ENCODE peak calls at places on chromosomes 6 and 20, in four cellular contexts. X is iPS-NIHi11, Z is progenitor cell of endocrine pancreas, P is NCI-H1436. R is an unnamed sample.
A peak's percentile ranks its signal among the peaks of the same experiment; 100 is the strongest.

GRCh38 chr20:13936781-13937576 is 53.4 kb downstream of the SEL1L2 start:
- DNase-seq in Z (no peak), X (no peak), P (no peak), R (peak; percentile 5)

GRCh38 chr6:52582996-52583395 is 6.1 kb upstream of the TRAM2 start:
- DNase-seq in X (no peak), Z (no peak), P (no peak), R (no peak)

GRCh38 chr20:49219924-49220831 is 962 bp downstream of the DDX27 start:
- DNase-seq in Z (no peak), P (no peak), X (no peak), R (no peak)

GRCh38 chr6:147223751-147224150 is 19.5 kb downstream of the STXBP5 start:
- DNase-seq in Z (no peak), X (no peak), P (no peak), R (no peak)

GRCh38 chr6:110232456-110232855 is 52.2 kb downstream of the CDC40 start:
- DNase-seq in X (no peak), Z (no peak), P (no peak), R (no peak)

GRCh38 chr6:156111913-156112312 is 656.3 kb upstream of the NOX3 start:
- DNase-seq in X (no peak), P (no peak), Z (no peak), R (no peak)

GRCh38 chr6:165184192-165184979 is 125.0 kb downstream of the C6orf118 start:
- DNase-seq in Z (no peak), P (no peak), X (no peak), R (no peak)

GRCh38 chr20:14915356-14915755 is 577.9 kb upstream of the FLRT3 start:
- DNase-seq in P (no peak), X (no peak), Z (no peak), R (no peak)

GRCh38 chr6:168038576-168039140 is 40.4 kb downstream of the FRMD1 start:
- DNase-seq in Z (no peak), X (no peak), P (no peak), R (no peak)

GRCh38 chr20:2480381-2480780 is 9.8 kb upstream of the SNRPB start:
- DNase-seq in P (no peak), Z (no peak), X (no peak), R (no peak)

GRCh38 chr20:25356294-25356933 is 34.2 kb downstream of the ABHD12 start:
- DNase-seq in P (no peak), X (peak; percentile 42), Z (no peak), R (no peak)

GRCh38 chr20:17648782-17649730 is 33.0 kb downstream of the RRBP1 start:
- DNase-seq in X (peak; percentile 83), P (peak; percentile 52), Z (no peak), R (peak; percentile 21)

GRCh38 chr6:10633216-10633615 is 61.2 kb downstream of the C6orf52 start:
- DNase-seq in Z (no peak), X (no peak), P (no peak), R (no peak)

GRCh38 chr6:44012078-44012493 is 115.2 kb downstream of the MRPL14 start:
- DNase-seq in X (no peak), Z (no peak), P (no peak), R (peak; percentile 40)

GRCh38 chr20:5608448-5609161 is 141.6 kb upstream of the SHLD1 start:
- DNase-seq in X (no peak), P (no peak), Z (no peak), R (no peak)

GRCh38 chr20:53070714-53071392 is 98.7 kb downstream of the TSHZ2 start:
- DNase-seq in X (no peak), P (no peak), Z (no peak), R (no peak)

GRCh38 chr20:44414808-44415207 is 59.3 kb downstream of the HNF4A start:
- DNase-seq in X (no peak), Z (no peak), P (no peak), R (no peak)

GRCh38 chr6:52361347-52361944 is 505 bp upstream of the PAQR8 start:
- DNase-seq in X (peak; percentile 10), P (no peak), Z (no peak), R (peak; percentile 44)

R was measured in K562.